ENCODE peak calls at places on chromosomes 2 and 18, in five cellular contexts. O, Q, E, U and Z are unnamed samples.

GRCh38 chr2:26327291-26328272 is 18.4 kb upstream of the SELENOI start:
- DNase-seq in O (no peak), Q (peak), E (no peak), U (no peak), Z (no peak)

GRCh38 chr2:12714391-12715221 is 2.1 kb upstream of the TRIB2 start:
- DNase-seq in U (no peak), O (no peak), E (no peak), Q (peak), Z (no peak)

GRCh38 chr2:206160124-206160806 is 570 bp downstream of the EEF1B2 start:
- DNase-seq in E (no peak), O (no peak), U (peak), Q (peak), Z (no peak)

GRCh38 chr2:104909317-104909716 is 55.4 kb downstream of the POU3F3 start:
- DNase-seq in Q (no peak), O (no peak), U (no peak), E (no peak), Z (no peak)

GRCh38 chr2:173087793-173088493 is 12.3 kb downstream of the MAP3K20 start:
- DNase-seq in Q (no peak), O (no peak), U (no peak), E (no peak), Z (no peak)

GRCh38 chr2:84713441-84713840 is 167.4 kb downstream of the TRABD2A start:
- DNase-seq in U (no peak), Q (no peak), E (no peak), O (no peak), Z (no peak)

GRCh38 chr2:165193178-165193777 is 10.6 kb downstream of the SCN3A start:
- DNase-seq in U (no peak), Q (no peak), O (no peak), E (no peak), Z (no peak)

GRCh38 chr18:13035249-13035914 is 44.2 kb downstream of the CEP192 start:
- DNase-seq in E (no peak), O (no peak), Q (no peak), U (no peak), Z (no peak)

GRCh38 chr2:196335238-196335637 is 163.9 kb upstream of the STK17B start:
- DNase-seq in Q (peak), O (no peak), E (peak), U (no peak), Z (no peak)

GRCh38 chr2:218400167-218400929 is 680 bp downstream of the CTDSP1 start:
- DNase-seq in U (peak), E (no peak), O (peak), Q (peak), Z (no peak)

GRCh38 chr2:222861411-222862067 is 703 bp downstream of the ACSL3 start:
- DNase-seq in Q (peak), E (no peak), O (peak), U (peak), Z (no peak)

GRCh38 chr2:145038041-145038525 is 518.2 kb upstream of the ZEB2 start:
- DNase-seq in O (peak), U (no peak), E (no peak), Q (peak), Z (no peak)

GRCh38 chr2:45119855-45120254 is 110.6 kb upstream of the SIX2 start:
- DNase-seq in U (no peak), E (peak), O (no peak), Q (peak), Z (no peak)

GRCh38 chr2:133918141-133918540 is 335.7 kb upstream of the MGAT5 start:
- DNase-seq in Q (no peak), U (no peak), E (no peak), O (no peak), Z (no peak)

GRCh38 chr2:159677654-159678053 is 34.7 kb upstream of the MARCHF7 start:
- DNase-seq in E (no peak), O (no peak), U (no peak), Q (peak), Z (no peak)

GRCh38 chr2:119218478-119219064 is 5.1 kb upstream of the STEAP3 start:
- DNase-seq in U (peak), Q (peak), E (peak), O (peak), Z (peak)

GRCh38 chr2:219442206-219443015 is 7.8 kb downstream of the SPEG start:
- DNase-seq in Q (no peak), O (no peak), E (no peak), U (no peak), Z (no peak)

GRCh38 chr2:217463402-217464075 is 539.3 kb downstream of the TNS1 start:
- DNase-seq in O (no peak), Q (no peak), E (no peak), U (no peak), Z (no peak)

GRCh38 chr2:51243892-51244570 is 212.1 kb upstream of the NRXN1 start:
- DNase-seq in O (no peak), U (no peak), E (no peak), Q (no peak), Z (no peak)

GRCh38 chr18:24227976-24228660 is 89.3 kb downstream of the CABYR start:
- DNase-seq in Q (peak), E (peak), O (no peak), U (no peak), Z (no peak)

GRCh38 chr2:117523267-117523666 is 291.2 kb upstream of the DDX18 start:
- DNase-seq in U (peak), Q (no peak), E (no peak), O (peak), Z (no peak)

GRCh38 chr2:71767663-71768062 is 314.3 kb downstream of the DYSF start:
- DNase-seq in Q (no peak), U (no peak), E (no peak), O (no peak), Z (no peak)

GRCh38 chr2:26139269-26140183 is 33.4 kb upstream of the GAREM2 start:
- DNase-seq in E (no peak), U (no peak), O (no peak), Q (no peak), Z (no peak)

GRCh38 chr18:1848716-1849115 is 722.6 kb downstream of the METTL4 start:
- DNase-seq in U (no peak), O (no peak), Q (no peak), E (no peak), Z (no peak)

GRCh38 chr2:158743466-158743865 is 51.7 kb upstream of the DAPL1 start:
- DNase-seq in Q (no peak), U (no peak), E (no peak), O (no peak), Z (no peak)

GRCh38 chr2:170679607-170680079 is 35.5 kb upstream of the SP5 start:
- DNase-seq in O (no peak), U (peak), E (no peak), Q (no peak), Z (no peak)

GRCh38 chr2:216453955-216454614 is 41.8 kb downstream of the SMARCAL1 start:
- DNase-seq in E (no peak), O (no peak), Q (no peak), U (no peak), Z (no peak)

GRCh38 chr2:198054299-198054698 is 249.9 kb downstream of the PLCL1 start:
- DNase-seq in U (peak), O (no peak), Q (peak), E (peak), Z (no peak)

GRCh38 chr2:80687524-80687923 is 383.0 kb upstream of the LRRTM1 start:
- DNase-seq in O (no peak), Q (no peak), E (no peak), U (no peak), Z (no peak)

GRCh38 chr2:88880441-88880953 is 189.0 kb downstream of the RPIA start:
- DNase-seq in Q (peak), U (peak), E (peak), O (no peak), Z (no peak)

GRCh38 chr2:45009928-45010705 is 865 bp upstream of the SIX2 start:
- DNase-seq in O (peak), U (peak), Q (peak), E (peak), Z (peak)

GRCh38 chr2:144357623-144358400 is 162.1 kb downstream of the ZEB2 start:
- DNase-seq in U (peak), O (no peak), Q (peak), E (peak), Z (no peak)

GRCh38 chr2:11133238-11133935 is 21.9 kb upstream of the SLC66A3 start:
- DNase-seq in E (no peak), U (no peak), Q (peak), O (no peak), Z (no peak)

GRCh38 chr2:30693821-30694281 is 113.4 kb downstream of the CAPN13 start:
- DNase-seq in O (no peak), U (no peak), E (no peak), Q (no peak), Z (no peak)

GRCh38 chr2:30692829-30693265 is 114.4 kb downstream of the CAPN13 start:
- DNase-seq in E (no peak), Q (no peak), U (no peak), O (no peak), Z (no peak)

GRCh38 chr2:30690126-30690561 is 117.1 kb downstream of the CAPN13 start:
- DNase-seq in E (no peak), O (no peak), U (no peak), Q (no peak), Z (no peak)

GRCh38 chr2:30691091-30691947 is 115.9 kb downstream of the CAPN13 start:
- DNase-seq in E (no peak), Q (no peak), O (no peak), U (no peak), Z (no peak)

DNA sequence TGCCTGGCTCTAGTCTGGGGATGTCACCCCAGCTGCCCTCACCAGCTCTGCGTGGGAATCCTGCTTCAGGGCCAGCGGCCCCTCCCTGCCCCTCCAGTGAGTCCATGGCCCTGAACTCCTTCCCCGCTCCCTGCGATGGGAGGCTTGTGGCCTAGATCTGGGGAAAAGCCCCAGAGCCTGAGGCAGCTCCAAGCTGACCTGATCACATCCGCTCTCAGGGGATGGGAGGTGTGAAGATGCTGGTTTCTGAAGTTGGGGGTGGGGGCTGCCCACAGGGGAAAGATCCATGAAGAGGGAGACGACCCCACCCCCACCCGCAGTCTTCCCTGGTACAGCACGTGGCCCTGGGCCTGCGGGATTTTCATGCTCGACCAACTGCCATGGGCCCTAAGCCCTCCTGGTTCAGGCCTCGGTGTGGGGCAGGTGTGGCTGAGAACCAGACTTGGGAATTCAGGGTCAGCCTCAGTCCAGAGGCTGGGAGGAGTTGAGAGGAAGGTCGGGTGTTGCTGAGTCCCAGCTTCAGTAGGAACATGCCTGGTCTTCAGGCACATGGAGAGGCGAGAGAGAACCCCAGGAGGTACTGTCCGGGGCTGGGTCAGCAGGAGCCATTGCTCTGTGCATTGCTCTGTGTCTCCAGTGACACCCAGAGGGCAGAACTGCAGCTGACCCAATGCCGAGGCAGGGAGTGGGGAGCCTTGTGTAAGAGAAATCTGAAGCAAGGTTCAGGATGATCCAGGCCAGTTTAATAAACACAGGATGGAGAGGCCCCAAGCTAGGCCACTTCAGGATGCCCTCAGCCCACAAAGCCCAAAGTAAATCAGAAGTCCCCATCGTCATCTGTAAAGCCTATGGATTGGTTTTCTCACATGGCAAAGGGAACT is 115.1 kb downstream of the CAPN13 start:
- DNase-seq in Q (peak), U (no peak), E (no peak), O (no peak), Z (no peak)
- TF ChIP-seq CTCF in Q (peak), U (peak), E (peak), O (peak), Z (peak)

GRCh38 chr2:232537499-232537898 is 2.0 kb upstream of the CHRNG start:
- DNase-seq in O (peak), E (no peak), Q (no peak), U (no peak), Z (peak)

GRCh38 chr2:232534940-232535735 is 4.4 kb upstream of the CHRNG start:
- DNase-seq in U (no peak), Q (no peak), O (peak), E (no peak), Z (peak)

GRCh38 chr2:232535761-232536530 is 3.5 kb upstream of the CHRNG start:
- DNase-seq in O (no peak), E (no peak), U (no peak), Q (no peak), Z (peak)

GRCh38 chr2:232538671-232539070 is 821 bp upstream of the CHRNG start:
- DNase-seq in O (peak), E (no peak), Q (no peak), U (no peak), Z (peak)

DNA sequence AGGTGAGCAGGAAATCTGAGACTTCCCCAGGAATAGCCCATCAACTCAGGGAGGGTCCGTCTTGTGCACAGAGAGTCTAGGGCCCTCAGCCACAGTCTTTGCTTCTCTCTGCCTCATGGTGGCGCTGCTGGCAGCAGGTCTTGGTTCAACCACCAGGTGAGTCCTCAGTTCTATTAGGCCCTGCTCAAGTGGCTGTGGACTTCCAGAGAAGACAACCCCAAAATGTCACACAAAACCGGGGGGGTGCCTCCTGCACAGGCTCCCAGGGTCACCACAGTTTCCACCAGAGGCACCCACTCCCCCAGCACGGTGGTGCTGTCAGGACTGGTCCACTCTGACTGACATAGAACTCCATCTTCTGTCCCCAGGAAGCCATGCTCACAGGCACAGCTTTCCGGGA is 2.4 kb upstream of the CHRNG start:
- DNase-seq in E (no peak), O (peak), U (no peak), Q (no peak), Z (peak)
- TF ChIP-seq CTCF in E (peak), O (no peak), U (peak), Q (peak), Z (peak)

GRCh38 chr18:77716282-77716681 is 466.6 kb downstream of the GALR1 start:
- DNase-seq in E (no peak), Q (no peak), U (no peak), O (no peak), Z (no peak)
- TF ChIP-seq CTCF in E (no peak), Q (no peak), U (no peak), O (no peak), Z (no peak)

GRCh38 chr2:156704612-156705011 is 268.4 kb downstream of the GPD2 start:
- DNase-seq in E (no peak), Q (no peak), O (no peak), U (no peak), Z (no peak)

GRCh38 chr2:156702520-156702919 is 266.3 kb downstream of the GPD2 start:
- DNase-seq in U (no peak), Q (no peak), E (no peak), O (no peak), Z (no peak)

GRCh38 chr2:156703628-156704027 is 267.4 kb downstream of the GPD2 start:
- DNase-seq in U (no peak), E (no peak), O (no peak), Q (no peak), Z (no peak)

GRCh38 chr2:156706576-156706975 is 270.4 kb downstream of the GPD2 start:
- DNase-seq in Q (no peak), U (no peak), E (no peak), O (no peak), Z (no peak)

GRCh38 chr2:156704132-156704531 is 268.0 kb downstream of the GPD2 start:
- DNase-seq in Q (no peak), U (no peak), O (no peak), E (no peak), Z (no peak)
- TF ChIP-seq CTCF in Q (no peak), U (no peak), O (no peak), E (no peak), Z (no peak)

GRCh38 chr2:167331636-167332232 is 443.5 kb downstream of the XIRP2 start:
- DNase-seq in Q (peak), U (peak), E (no peak), O (no peak), Z (no peak)
- TF ChIP-seq CTCF in Q (peak), U (peak), E (no peak), O (no peak), Z (peak)